ENCODE peak calls at places on chromosomes 3 and 15, in six cellular contexts. One of them, this sample, is unnamed.

GRCh38 chr3:142226474-142226873 is 1.1 kb upstream of the GK5 start:
- DNase-seq in GM12891: no peak
- DNase-seq in breast epithelium: no peak
- DNase-seq in prostate gland: no peak
- DNase-seq in HCT116: no peak
- DNase-seq in HL-60: no peak
- DNase-seq in this sample: no peak

GRCh38 chr3:106728315-106728821 is 648.9 kb upstream of the CCDC54 start:
- DNase-seq in GM12891: no peak
- DNase-seq in breast epithelium: no peak
- DNase-seq in prostate gland: no peak
- DNase-seq in HCT116: peak; percentile 42
- DNase-seq in HL-60: no peak
- DNase-seq in this sample: no peak

GRCh38 chr3:181700168-181701087 is 11.3 kb upstream of the SOX2 start:
- DNase-seq in GM12891: no peak
- DNase-seq in breast epithelium: no peak
- DNase-seq in prostate gland: peak; percentile 61
- DNase-seq in HCT116: peak; percentile 69
- DNase-seq in HL-60: peak; percentile 23
- DNase-seq in this sample: no peak

GRCh38 chr3:119418091-119418512 is 45.3 kb downstream of the TMEM39A start:
- DNase-seq in GM12891: no peak
- DNase-seq in breast epithelium: no peak
- DNase-seq in prostate gland: no peak
- DNase-seq in HCT116: no peak
- DNase-seq in HL-60: no peak
- DNase-seq in this sample: no peak

GRCh38 chr3:196268270-196269163 is 19.0 kb downstream of the PCYT1A start:
- DNase-seq in GM12891: no peak
- DNase-seq in breast epithelium: no peak
- DNase-seq in prostate gland: no peak
- DNase-seq in HCT116: no peak
- DNase-seq in HL-60: no peak
- DNase-seq in this sample: peak; percentile 84

GRCh38 chr3:21979706-21980105 is 228.7 kb upstream of the ZNF385D start:
- DNase-seq in GM12891: no peak
- DNase-seq in breast epithelium: no peak
- DNase-seq in prostate gland: no peak
- DNase-seq in HCT116: no peak
- DNase-seq in HL-60: no peak
- DNase-seq in this sample: no peak

GRCh38 chr15:79779739-79780138 is 117.1 kb downstream of the MTHFS start:
- DNase-seq in GM12891: no peak
- DNase-seq in breast epithelium: no peak
- DNase-seq in prostate gland: no peak
- DNase-seq in HCT116: no peak
- DNase-seq in HL-60: no peak
- DNase-seq in this sample: no peak

GRCh38 chr15:82850242-82850591 is 40.8 kb downstream of the WHAMM start:
- DNase-seq in GM12891: no peak
- DNase-seq in breast epithelium: peak; percentile 16
- DNase-seq in prostate gland: no peak
- DNase-seq in HCT116: no peak
- DNase-seq in HL-60: no peak
- DNase-seq in this sample: no peak

GRCh38 chr3:16658004-16658932 is 53.0 kb upstream of the DAZL start:
- DNase-seq in GM12891: no peak
- DNase-seq in breast epithelium: no peak
- DNase-seq in prostate gland: no peak
- DNase-seq in HCT116: no peak
- DNase-seq in HL-60: peak; percentile 39
- DNase-seq in this sample: no peak

GRCh38 chr3:68893600-68894239 is 38.6 kb downstream of the TAFA4 start:
- DNase-seq in GM12891: no peak
- DNase-seq in breast epithelium: no peak
- DNase-seq in prostate gland: no peak
- DNase-seq in HCT116: no peak
- DNase-seq in HL-60: no peak
- DNase-seq in this sample: peak; percentile 3

GRCh38 chr3:73765878-73766564 is 141.3 kb upstream of the PDZRN3 start:
- DNase-seq in GM12891: no peak
- DNase-seq in breast epithelium: no peak
- DNase-seq in prostate gland: no peak
- DNase-seq in HCT116: no peak
- DNase-seq in HL-60: no peak
- DNase-seq in this sample: no peak

GRCh38 chr3:61444794-61445193 is 116.6 kb upstream of the PTPRG start:
- DNase-seq in GM12891: no peak
- DNase-seq in breast epithelium: no peak
- DNase-seq in prostate gland: no peak
- DNase-seq in HCT116: no peak
- DNase-seq in HL-60: no peak
- DNase-seq in this sample: no peak
- TF ChIP-seq POLR2AphosphoS5 in GM12891: no peak
- TF ChIP-seq POLR2AphosphoS5 in breast epithelium: no peak
- TF ChIP-seq POLR2AphosphoS5 in prostate gland: no peak
- TF ChIP-seq POLR2AphosphoS5 in HCT116: no peak
- TF ChIP-seq POLR2AphosphoS5 in HL-60: no peak
- TF ChIP-seq POLR2AphosphoS5 in this sample: no peak

DNA sequence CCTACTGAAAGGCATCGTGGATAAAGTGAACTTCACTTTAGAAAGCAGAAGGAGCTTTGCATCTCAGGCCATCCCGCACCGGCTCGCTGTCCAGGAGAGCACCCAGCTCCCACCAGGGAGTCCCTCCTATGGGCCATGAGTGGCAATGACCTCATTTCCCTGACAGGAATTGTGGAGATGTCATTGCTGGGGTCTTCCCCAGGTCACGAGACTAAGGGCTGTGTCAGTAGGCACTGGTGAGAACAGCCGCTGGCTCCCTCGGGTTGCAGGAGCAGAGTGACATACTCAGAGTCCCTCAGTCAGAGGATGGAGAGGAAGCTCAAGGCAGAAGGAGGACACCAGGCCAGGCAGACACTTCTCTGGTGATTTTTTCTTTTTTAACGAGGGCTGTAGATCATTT is 97.3 kb downstream of the XXYLT1 start:
- DNase-seq in GM12891: no peak
- DNase-seq in breast epithelium: no peak
- DNase-seq in prostate gland: no peak
- DNase-seq in HCT116: no peak
- DNase-seq in HL-60: no peak
- DNase-seq in this sample: no peak
- TF ChIP-seq POLR2AphosphoS5 in GM12891: no peak
- TF ChIP-seq POLR2AphosphoS5 in breast epithelium: no peak
- TF ChIP-seq POLR2AphosphoS5 in prostate gland: no peak
- TF ChIP-seq POLR2AphosphoS5 in HCT116: no peak
- TF ChIP-seq POLR2AphosphoS5 in HL-60: no peak
- TF ChIP-seq POLR2AphosphoS5 in this sample: no peak

DNA sequence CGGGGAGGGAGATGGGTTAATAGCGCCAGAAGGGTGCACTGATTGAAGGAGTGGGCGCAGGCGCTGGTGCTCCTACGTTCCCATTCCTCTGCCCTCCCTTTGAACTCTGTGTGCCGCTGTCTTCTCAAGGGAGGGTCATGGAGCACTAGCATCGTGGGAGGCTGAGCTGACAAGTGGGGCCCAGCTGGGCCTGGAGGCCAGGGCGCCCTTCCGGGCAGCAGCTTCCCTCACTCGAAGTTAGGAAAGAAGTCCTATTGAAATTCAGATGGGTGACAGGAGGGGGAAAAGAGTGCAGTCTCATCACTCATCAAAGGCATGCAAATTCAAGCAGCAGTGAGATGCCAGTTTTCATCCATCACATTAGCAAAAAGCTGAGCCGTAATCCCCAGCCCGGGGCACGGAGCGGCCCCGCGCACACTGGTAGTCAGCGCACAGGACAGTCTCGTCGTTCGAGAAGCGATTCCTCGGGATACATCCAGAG is 128.2 kb downstream of the LRRK1 start:
- DNase-seq in GM12891: no peak
- DNase-seq in breast epithelium: no peak
- DNase-seq in prostate gland: no peak
- DNase-seq in HCT116: no peak
- DNase-seq in HL-60: no peak
- DNase-seq in this sample: no peak
- TF ChIP-seq POLR2AphosphoS5 in GM12891: no peak
- TF ChIP-seq POLR2AphosphoS5 in breast epithelium: no peak
- TF ChIP-seq POLR2AphosphoS5 in prostate gland: no peak
- TF ChIP-seq POLR2AphosphoS5 in HCT116: no peak
- TF ChIP-seq POLR2AphosphoS5 in HL-60: no peak
- TF ChIP-seq POLR2AphosphoS5 in this sample: no peak

DNA sequence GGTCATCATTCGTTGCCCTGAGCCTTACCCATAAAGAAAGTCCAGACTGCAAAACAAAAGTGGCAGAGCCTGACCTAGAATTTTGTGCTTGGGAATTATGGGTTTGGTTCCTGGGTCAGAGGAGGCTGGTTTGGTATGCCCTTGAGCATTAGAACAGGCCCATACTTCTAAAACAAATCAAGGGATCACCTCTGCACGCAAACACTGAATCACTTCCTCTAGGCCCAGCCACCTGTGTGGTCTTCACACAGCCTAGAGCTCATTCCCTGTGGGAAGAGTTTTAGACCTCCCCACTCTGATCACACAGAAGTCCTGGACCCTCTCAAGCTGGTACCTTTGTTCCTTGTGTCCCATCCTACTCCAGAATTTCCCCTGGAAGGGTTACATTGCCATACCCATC is 59.4 kb downstream of the B3GNT5 start:
- DNase-seq in GM12891: no peak
- DNase-seq in breast epithelium: no peak
- DNase-seq in prostate gland: no peak
- DNase-seq in HCT116: no peak
- DNase-seq in HL-60: no peak
- DNase-seq in this sample: no peak
- TF ChIP-seq POLR2AphosphoS5 in GM12891: no peak
- TF ChIP-seq POLR2AphosphoS5 in breast epithelium: no peak
- TF ChIP-seq POLR2AphosphoS5 in prostate gland: no peak
- TF ChIP-seq POLR2AphosphoS5 in HCT116: no peak
- TF ChIP-seq POLR2AphosphoS5 in HL-60: no peak
- TF ChIP-seq POLR2AphosphoS5 in this sample: no peak

GRCh38 chr15:99410477-99410876 is 155.3 kb upstream of the MEF2A start:
- DNase-seq in GM12891: no peak
- DNase-seq in breast epithelium: no peak
- DNase-seq in prostate gland: no peak
- DNase-seq in HCT116: no peak
- DNase-seq in HL-60: no peak
- DNase-seq in this sample: no peak
- TF ChIP-seq POLR2AphosphoS5 in GM12891: no peak
- TF ChIP-seq POLR2AphosphoS5 in breast epithelium: no peak
- TF ChIP-seq POLR2AphosphoS5 in prostate gland: no peak
- TF ChIP-seq POLR2AphosphoS5 in HCT116: no peak
- TF ChIP-seq POLR2AphosphoS5 in HL-60: no peak
- TF ChIP-seq POLR2AphosphoS5 in this sample: no peak

GRCh38 chr3:48739955-48740823 is 23.2 kb upstream of the IP6K2 start:
- DNase-seq in GM12891: peak; percentile 62
- DNase-seq in breast epithelium: peak; percentile 84
- DNase-seq in prostate gland: peak; percentile 68
- DNase-seq in HCT116: peak; percentile 59
- DNase-seq in HL-60: no peak
- DNase-seq in this sample: no peak

GRCh38 chr3:48738144-48738536 is 21.1 kb upstream of the IP6K2 start:
- DNase-seq in GM12891: no peak
- DNase-seq in breast epithelium: no peak
- DNase-seq in prostate gland: no peak
- DNase-seq in HCT116: no peak
- DNase-seq in HL-60: no peak
- DNase-seq in this sample: no peak

GRCh38 chr3:48739617-48739954 is 22.6 kb upstream of the IP6K2 start:
- DNase-seq in GM12891: no peak
- DNase-seq in breast epithelium: no peak
- DNase-seq in prostate gland: no peak
- DNase-seq in HCT116: no peak
- DNase-seq in HL-60: no peak
- DNase-seq in this sample: no peak

GRCh38 chr3:48743773-48744172 is 26.8 kb upstream of the IP6K2 start:
- DNase-seq in GM12891: no peak
- DNase-seq in breast epithelium: no peak
- DNase-seq in prostate gland: no peak
- DNase-seq in HCT116: no peak
- DNase-seq in HL-60: no peak
- DNase-seq in this sample: no peak

DNA sequence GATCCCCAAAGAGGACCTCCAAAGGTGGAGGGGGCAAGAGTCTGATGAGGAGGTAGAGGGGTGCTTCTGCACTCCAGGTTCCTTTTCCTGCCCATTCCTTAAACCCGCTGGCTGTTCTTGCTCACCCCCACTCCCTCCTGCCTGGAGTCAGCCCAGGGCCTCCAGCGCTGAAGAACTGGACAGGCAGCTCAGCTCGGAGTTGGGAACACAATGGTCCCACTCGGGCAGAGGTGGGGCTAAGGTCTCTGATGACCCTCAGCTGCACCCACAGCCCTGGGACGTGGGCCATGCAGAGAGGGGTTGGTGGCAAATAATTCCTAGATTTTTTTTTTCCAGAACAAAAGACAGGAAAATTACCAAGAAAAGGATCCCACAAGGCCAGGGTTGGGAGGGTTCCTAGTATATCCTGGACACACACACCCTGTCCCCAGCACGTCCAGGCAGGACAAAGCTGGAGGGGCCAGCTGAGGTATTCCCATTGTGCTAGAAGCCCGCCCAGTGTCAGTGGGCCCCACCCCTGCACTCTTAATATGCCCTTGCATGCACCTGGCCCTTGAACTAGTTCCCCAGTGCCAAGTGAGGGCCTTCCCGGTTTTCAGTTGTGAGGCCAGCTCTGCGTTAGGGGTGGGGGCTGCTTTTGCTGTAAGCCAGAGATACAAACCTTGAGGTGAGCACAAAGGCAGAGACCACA is 22.1 kb upstream of the IP6K2 start:
- DNase-seq in GM12891: no peak
- DNase-seq in breast epithelium: peak; percentile 84
- DNase-seq in prostate gland: peak; percentile 64
- DNase-seq in HCT116: no peak
- DNase-seq in HL-60: no peak
- DNase-seq in this sample: no peak
- TF ChIP-seq POLR2AphosphoS5 in GM12891: no peak
- TF ChIP-seq POLR2AphosphoS5 in breast epithelium: no peak
- TF ChIP-seq POLR2AphosphoS5 in prostate gland: peak; percentile 50
- TF ChIP-seq POLR2AphosphoS5 in HCT116: no peak
- TF ChIP-seq POLR2AphosphoS5 in HL-60: no peak
- TF ChIP-seq POLR2AphosphoS5 in this sample: no peak

DNA sequence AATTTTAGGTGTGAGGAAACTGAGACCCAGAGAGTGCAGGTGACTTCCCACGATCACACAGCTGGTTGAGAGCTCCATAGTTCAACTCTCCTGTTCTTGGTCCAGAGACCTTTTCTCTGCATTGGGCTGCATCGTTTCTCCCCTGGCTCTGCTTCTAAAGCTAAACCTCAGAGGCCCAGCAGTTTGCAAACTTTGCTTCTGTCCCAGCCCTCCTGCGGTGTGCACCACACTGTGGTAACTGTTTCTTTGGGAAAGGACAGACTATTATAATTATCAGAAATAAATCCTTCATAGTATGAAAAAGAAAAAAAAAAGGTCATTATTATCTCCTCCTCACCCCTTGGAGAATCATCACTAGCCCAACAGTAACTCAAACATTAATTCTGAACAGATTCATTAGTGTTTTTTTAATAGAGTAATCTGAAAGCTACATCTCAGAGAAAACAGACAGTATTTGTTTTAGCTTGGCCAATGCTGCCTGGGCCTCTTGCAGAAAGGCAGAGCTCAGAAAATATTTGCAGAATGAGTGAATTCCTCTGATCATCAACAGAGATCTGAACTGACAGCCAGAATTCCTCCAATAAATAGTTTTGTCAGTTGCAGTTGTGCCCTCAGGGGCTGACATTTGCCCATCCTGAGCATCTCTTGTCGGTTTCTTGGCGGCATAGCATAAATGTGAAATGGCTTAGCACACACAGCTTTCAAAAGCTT is 52.9 kb downstream of the BFSP2 start:
- DNase-seq in GM12891: no peak
- DNase-seq in breast epithelium: no peak
- DNase-seq in prostate gland: peak; percentile 43
- DNase-seq in HCT116: no peak
- DNase-seq in HL-60: no peak
- DNase-seq in this sample: no peak
- TF ChIP-seq POLR2AphosphoS5 in GM12891: no peak
- TF ChIP-seq POLR2AphosphoS5 in breast epithelium: no peak
- TF ChIP-seq POLR2AphosphoS5 in prostate gland: peak; percentile 34
- TF ChIP-seq POLR2AphosphoS5 in HCT116: no peak
- TF ChIP-seq POLR2AphosphoS5 in HL-60: no peak
- TF ChIP-seq POLR2AphosphoS5 in this sample: no peak

This sample was measured in SK-N-MC.